ENCODE peak calls at places on chromosomes 6 and 20, in nine cellular contexts. R is tibial artery, L is MV-4-11, V is NCI-H69, U is GM19239, O is AG10803, W is heart right ventricle, A is kidney tubule cell, I is epithelial cell of esophagus. K is an unnamed sample.

GRCh38 chr6:132919476-132919875 is 105.1 kb downstream of the RPS12 start:
- DNase-seq in R (peak), L (no peak), V (no peak), U (no peak), O (peak), W (peak), A (peak), I (peak), K (peak)

GRCh38 chr6:128336436-128337095 is 183.8 kb downstream of the PTPRK start:
- DNase-seq in R (no peak), L (no peak), V (peak), U (no peak), O (peak), W (no peak), A (no peak), I (peak), K (no peak)

GRCh38 chr6:35719830-35720733 is 16.8 kb upstream of the ARMC12 start:
- DNase-seq in R (peak), L (peak), V (peak), U (peak), O (no peak), W (peak), A (peak), I (peak), K (peak)

GRCh38 chr6:25456249-25456648 is 177.1 kb downstream of the CARMIL1 start:
- DNase-seq in R (no peak), L (no peak), V (peak), U (no peak), O (no peak), W (no peak), A (no peak), I (no peak), K (no peak)

GRCh38 chr20:50844430-50845100 is 49.7 kb downstream of the BCAS4 start:
- DNase-seq in R (no peak), L (no peak), V (no peak), U (peak), O (peak), W (no peak), A (peak), I (peak), K (peak)

GRCh38 chr6:169046483-169047192 is 207.0 kb downstream of the THBS2 start:
- DNase-seq in R (peak), L (no peak), V (no peak), U (no peak), O (peak), W (no peak), A (peak), I (peak), K (no peak)

GRCh38 chr6:86871681-86872080 is 65.6 kb upstream of the HTR1E start:
- DNase-seq in R (no peak), L (no peak), V (peak), U (no peak), O (no peak), W (no peak), A (no peak), I (no peak), K (no peak)

GRCh38 chr6:94269256-94269655 is 849.9 kb upstream of the EPHA7 start:
- DNase-seq in R (no peak), L (no peak), V (peak), U (no peak), O (no peak), W (no peak), A (peak), I (peak), K (no peak)

GRCh38 chr20:10022615-10023014 is 12.2 kb upstream of the ANKEF1 start:
- DNase-seq in R (no peak), L (peak), V (no peak), U (no peak), O (no peak), W (no peak), A (no peak), I (no peak), K (no peak)

GRCh38 chr6:56852611-56853010 is 102.3 kb upstream of the BEND6 start:
- DNase-seq in R (no peak), L (no peak), V (no peak), U (no peak), O (no peak), W (no peak), A (peak), I (peak), K (no peak)

GRCh38 chr6:53837875-53838806 is 43.3 kb downstream of the LRRC1 start:
- DNase-seq in R (no peak), L (no peak), V (peak), U (no peak), O (no peak), W (no peak), A (peak), I (no peak), K (no peak)

GRCh38 chr20:1322511-1323245 is 6.3 kb downstream of the SDCBP2 start:
- DNase-seq in R (peak), L (no peak), V (no peak), U (no peak), O (peak), W (no peak), A (no peak), I (peak), K (no peak)

GRCh38 chr6:16437984-16438383 is 199.6 kb downstream of the GMPR start:
- DNase-seq in R (no peak), L (no peak), V (no peak), U (no peak), O (no peak), W (peak), A (no peak), I (no peak), K (no peak)

GRCh38 chr6:90681863-90682262 is 95.0 kb upstream of the MAP3K7 start:
- DNase-seq in R (no peak), L (no peak), V (no peak), U (no peak), O (no peak), W (no peak), A (no peak), I (no peak), K (no peak)

GRCh38 chr6:119193707-119194106 is 115.2 kb upstream of the FAM184A start:
- DNase-seq in R (no peak), L (no peak), V (peak), U (no peak), O (no peak), W (no peak), A (no peak), I (no peak), K (no peak)

GRCh38 chr6:125802943-125803377 is 12.2 kb downstream of the NCOA7 start:
- DNase-seq in R (no peak), L (peak), V (no peak), U (no peak), O (peak), W (no peak), A (no peak), I (no peak), K (no peak)

K was measured in kidney glomerular epithelial cell.